ENCODE peak calls at places on chromosomes 7 and 10, in four cellular contexts. Y, R, Z and S are unnamed samples.

GRCh38 chr10:100883322-100883821 is 29.4 kb upstream of the SLF2 start:
- DNase-seq in Y (no peak), R (no peak), Z (no peak), S (no peak)

GRCh38 chr10:3397231-3397630 is 224.6 kb upstream of the PITRM1 start:
- DNase-seq in Y (no peak), R (no peak), Z (no peak), S (no peak)

GRCh38 chr10:62805139-62806092 is 896 bp downstream of the ADO start:
- DNase-seq in Y (peak), R (no peak), Z (peak), S (peak)

GRCh38 chr10:80154978-80155695 is 22.6 kb downstream of the PLAC9 start:
- DNase-seq in Y (no peak), R (no peak), Z (no peak), S (no peak)

GRCh38 chr10:112763916-112764520 is 186.0 kb upstream of the TCF7L2 start:
- DNase-seq in Y (no peak), R (no peak), Z (no peak), S (no peak)

GRCh38 chr7:87596696-87597095 is 4.0 kb downstream of the ABCB1 start:
- DNase-seq in Y (no peak), R (no peak), Z (no peak), S (no peak)

GRCh38 chr7:15007507-15007906 is 105.0 kb upstream of the DGKB start:
- DNase-seq in Y (no peak), R (no peak), Z (peak), S (peak)

GRCh38 chr7:152899482-152900166 is 140.1 kb downstream of the ACTR3B start:
- DNase-seq in Y (no peak), R (no peak), Z (no peak), S (no peak)

GRCh38 chr7:99314504-99314903 is 11.2 kb upstream of the ARPC1A start:
- DNase-seq in Y (no peak), R (peak), Z (no peak), S (no peak)

DNA sequence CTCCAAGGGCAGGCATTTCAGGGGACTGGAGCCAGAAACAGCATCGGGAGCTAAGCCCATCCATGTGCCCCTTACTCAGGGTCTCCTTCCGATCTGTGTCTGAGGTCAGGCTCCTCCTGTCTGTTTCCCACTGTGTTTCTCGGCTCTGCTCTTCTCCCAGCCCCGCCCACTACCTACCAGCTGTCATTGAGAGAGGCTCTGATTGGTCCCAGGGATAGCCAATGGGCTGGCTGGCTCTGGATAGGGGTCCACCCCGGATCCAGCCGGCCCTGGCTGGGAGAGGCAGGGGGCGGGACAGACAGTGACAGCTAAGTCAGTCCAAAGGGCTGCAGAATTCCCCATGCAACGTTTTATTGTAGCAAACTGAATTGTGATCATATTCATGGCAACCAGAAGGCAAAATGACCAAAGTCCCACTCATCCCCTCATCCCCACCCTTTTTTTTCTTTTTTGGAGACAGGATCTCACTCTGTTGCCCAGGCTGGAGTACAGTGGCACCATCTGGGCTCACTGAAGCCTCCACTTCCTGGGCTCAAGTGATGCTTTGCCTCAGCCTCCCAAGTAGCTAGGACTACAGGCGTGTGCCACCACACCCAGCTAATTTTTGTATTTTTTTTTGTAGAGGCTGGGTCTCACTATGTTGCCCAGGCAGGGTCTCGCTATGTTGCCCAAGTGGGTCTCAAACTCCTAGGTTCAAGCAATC is 76.3 kb downstream of the CLIP2 start:
- DNase-seq in Y (peak), R (no peak), Z (peak), S (no peak)
- TF ChIP-seq NRF1 in Y (peak), R (no peak), Z (no peak), S (no peak)

GRCh38 chr10:27364028-27364427 is 123.4 kb upstream of the ACBD5 start:
- DNase-seq in Y (no peak), R (no peak), Z (no peak), S (no peak)
- TF ChIP-seq NRF1 in Y (no peak), R (no peak), Z (no peak), S (no peak)

GRCh38 chr7:44392618-44393010 is 67.2 kb upstream of the CAMK2B start:
- DNase-seq in Y (no peak), R (no peak), Z (no peak), S (no peak)
- TF ChIP-seq NRF1 in Y (no peak), R (no peak), Z (no peak), S (no peak)

GRCh38 chr7:55192718-55193117 is 172.4 kb upstream of the LANCL2 start:
- DNase-seq in Y (no peak), R (no peak), Z (peak), S (peak)
- TF ChIP-seq NRF1 in Y (no peak), R (no peak), Z (no peak), S (no peak)

GRCh38 chr7:30843741-30844482 is 67.7 kb upstream of the AQP1 start:
- DNase-seq in Y (no peak), R (no peak), Z (no peak), S (no peak)

GRCh38 chr7:30844483-30844874 is 67.2 kb upstream of the AQP1 start:
- DNase-seq in Y (no peak), R (no peak), Z (no peak), S (no peak)

GRCh38 chr7:30846378-30846777 is 65.3 kb upstream of the AQP1 start:
- DNase-seq in Y (no peak), R (no peak), Z (no peak), S (no peak)

GRCh38 chr7:30845426-30846135 is 66.1 kb upstream of the AQP1 start:
- DNase-seq in Y (no peak), R (no peak), Z (no peak), S (no peak)

GRCh38 chr7:30844916-30845315 is 66.7 kb upstream of the AQP1 start:
- DNase-seq in Y (no peak), R (no peak), Z (no peak), S (no peak)
- TF ChIP-seq NRF1 in Y (no peak), R (no peak), Z (no peak), S (no peak)

GRCh38 chr10:52213511-52213831 is 100.6 kb upstream of the DKK1 start:
- DNase-seq in Y (no peak), R (no peak), Z (no peak), S (no peak)

GRCh38 chr10:52217531-52217930 is 96.5 kb upstream of the DKK1 start:
- DNase-seq in Y (no peak), R (no peak), Z (no peak), S (no peak)

GRCh38 chr10:52216852-52217251 is 97.2 kb upstream of the DKK1 start:
- DNase-seq in Y (no peak), R (peak), Z (peak), S (no peak)

GRCh38 chr10:52212802-52213510 is 101.1 kb upstream of the DKK1 start:
- DNase-seq in Y (no peak), R (no peak), Z (no peak), S (no peak)

DNA sequence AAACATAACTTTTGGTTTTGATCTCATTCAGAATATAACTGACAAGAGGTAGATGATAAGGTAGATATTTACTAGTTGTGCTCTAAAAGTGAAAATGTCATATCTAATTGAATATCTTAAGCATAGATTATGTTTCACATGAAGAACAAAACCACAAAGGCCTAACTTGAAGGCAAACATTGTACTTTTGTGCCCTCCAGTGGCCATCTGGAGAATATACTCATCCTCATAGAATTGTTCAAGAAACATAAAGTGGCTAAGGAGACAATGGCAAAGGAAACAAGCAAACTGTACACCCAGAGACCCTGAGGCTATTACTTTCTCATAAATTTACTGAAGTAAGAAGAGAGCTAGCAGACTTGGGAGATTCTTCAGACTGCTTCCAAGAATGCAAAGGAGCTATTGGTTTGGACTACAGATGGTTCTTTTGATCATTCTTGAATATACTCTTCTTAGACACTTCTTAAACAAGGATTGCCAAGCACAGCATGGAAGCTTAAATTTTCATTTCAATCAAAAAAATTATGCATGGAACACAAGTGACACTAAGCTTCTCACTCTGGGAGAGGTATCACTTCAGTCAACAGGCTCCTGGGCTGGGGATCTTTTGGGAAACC is 98.2 kb upstream of the DKK1 start:
- DNase-seq in Y (peak), R (peak), Z (peak), S (no peak)
- TF ChIP-seq NRF1 in Y (no peak), R (no peak), Z (no peak), S (no peak)